ENCODE peak calls at places on chromosomes 7 and 10, in seven cellular contexts. L is NCI-H1694 treated with DMSO at 0.1 percent for 48 hours, D is NCI-H774, G is mesenteric fat pad, P is occipital lobe, J is GF-D8, U is bronchial epithelial cell. A is an unnamed sample.

GRCh38 chr10:69807122-69807521 is 5.4 kb downstream of the COL13A1 start:
- DNase-seq in J (no peak), U (peak; percentile 75), P (no peak), L (no peak), G (no peak), D (no peak), A (no peak)

GRCh38 chr10:69631566-69631965 is 1.5 kb downstream of the FAM241B start:
- DNase-seq in L (no peak), J (no peak), G (no peak), U (no peak), D (no peak), P (no peak), A (no peak)

GRCh38 chr10:22573820-22574569 is 140.4 kb downstream of the PIP4K2A start:
- DNase-seq in L (peak; percentile 28), J (no peak), U (peak; percentile 11), D (no peak), P (no peak), G (no peak), A (no peak)

GRCh38 chr10:17033529-17034250 is 95.9 kb downstream of the CUBN start:
- DNase-seq in P (no peak), U (no peak), G (no peak), L (no peak), J (peak; percentile 5), D (no peak), A (no peak)

GRCh38 chr7:96591900-96592676 is 117.6 kb downstream of the SEM1 start:
- DNase-seq in L (no peak), U (peak; percentile 22), J (no peak), G (no peak), D (peak; percentile 83), P (no peak), A (no peak)

GRCh38 chr7:85454904-85455303 is 268.0 kb upstream of the SEMA3D start:
- DNase-seq in G (no peak), J (no peak), L (no peak), P (no peak), U (no peak), D (no peak), A (no peak)

GRCh38 chr7:134645935-134646334 is 718 bp upstream of the BPGM start:
- DNase-seq in J (peak; percentile 15), P (no peak), U (peak; percentile 42), L (no peak), D (no peak), G (no peak), A (no peak)

GRCh38 chr10:132524443-132525285 is 12.9 kb upstream of the INPP5A start:
- DNase-seq in D (no peak), G (no peak), P (no peak), L (no peak), J (no peak), U (no peak), A (no peak)

GRCh38 chr10:133325392-133325760 is 11.3 kb downstream of the CALY start:
- DNase-seq in G (no peak), P (no peak), L (no peak), U (no peak), D (no peak), J (no peak), A (no peak)

GRCh38 chr10:132401396-132402168 is 4.6 kb downstream of the PWWP2B start:
- DNase-seq in P (no peak), G (no peak), J (no peak), U (no peak), D (no peak), L (no peak), A (no peak)

GRCh38 chr10:102334106-102334505 is 61.4 kb upstream of the NFKB2 start:
- DNase-seq in U (no peak), D (no peak), G (no peak), L (no peak), P (no peak), J (no peak), A (no peak)

GRCh38 chr7:122517576-122517975 is 181.3 kb downstream of the RNF133 start:
- DNase-seq in U (no peak), J (no peak), L (no peak), P (no peak), G (no peak), D (no peak), A (no peak)

GRCh38 chr7:1725199-1725701 is 55.2 kb downstream of the ELFN1 start:
- DNase-seq in G (no peak), U (peak; percentile 23), D (peak; percentile 82), L (peak; percentile 95), J (no peak), P (peak; percentile 45), A (no peak)

GRCh38 chr7:48875300-48875916 is 48.9 kb upstream of the CDC14C start:
- DNase-seq in G (no peak), J (no peak), U (peak; percentile 52), L (no peak), D (no peak), P (peak; percentile 12), A (no peak)

GRCh38 chr10:31036209-31036608 is 4.5 kb upstream of the ZNF438 start:
- DNase-seq in D (no peak), L (no peak), J (no peak), U (no peak), G (no peak), P (no peak), A (no peak)

GRCh38 chr7:98266840-98267239 is 14.6 kb upstream of the BRI3 start:
- DNase-seq in J (no peak), D (no peak), L (no peak), G (no peak), U (no peak), P (no peak), A (no peak)

GRCh38 chr7:33425385-33425784 is 296.0 kb downstream of the BBS9 start:
- DNase-seq in G (no peak), D (no peak), P (no peak), L (no peak), U (no peak), J (no peak), A (no peak)

GRCh38 chr10:63722537-63722936 is 201.3 kb downstream of the REEP3 start:
- DNase-seq in J (no peak), G (no peak), P (no peak), L (no peak), D (no peak), U (no peak), A (no peak)

GRCh38 chr10:91043173-91043910 is 122.5 kb upstream of the ANKRD1 start:
- DNase-seq in J (no peak), L (peak; percentile 85), D (no peak), P (no peak), U (peak; percentile 21), G (no peak), A (no peak)

GRCh38 chr10:75977146-75977545 is 545.7 kb downstream of the LRMDA start:
- DNase-seq in J (no peak), D (no peak), L (peak; percentile 89), U (no peak), G (no peak), P (no peak), A (no peak)

GRCh38 chr10:50426485-50426884 is 175.2 kb upstream of the ASAH2 start:
- DNase-seq in U (no peak), D (no peak), J (no peak), P (no peak), G (no peak), L (no peak), A (no peak)

GRCh38 chr7:116762951-116763350 is 91.0 kb downstream of the MET start:
- DNase-seq in P (no peak), D (no peak), U (no peak), G (no peak), L (no peak), J (no peak), A (no peak)

GRCh38 chr10:9848981-9849380 is 1168.7 kb upstream of the CELF2 start:
- DNase-seq in G (no peak), D (no peak), U (peak; percentile 69), L (no peak), P (no peak), J (no peak), A (no peak)

GRCh38 chr10:71856619-71857018 is 5.6 kb upstream of the PSAP start:
- DNase-seq in P (no peak), D (no peak), L (no peak), G (no peak), U (no peak), J (no peak), A (no peak)

GRCh38 chr7:150413640-150414081 is 34.5 kb downstream of the ZNF775 start:
- DNase-seq in G (peak; percentile 59), D (no peak), U (no peak), J (no peak), L (no peak), P (no peak), A (no peak)

GRCh38 chr7:25519962-25520562 is 291.8 kb upstream of the NPVF start:
- DNase-seq in G (no peak), D (no peak), J (no peak), L (no peak), U (no peak), P (no peak), A (no peak)

GRCh38 chr10:126972622-126973414 is 67.6 kb downstream of the DOCK1 start:
- DNase-seq in D (no peak), P (no peak), U (peak; percentile 77), L (no peak), J (no peak), G (no peak), A (no peak)

GRCh38 chr7:114789161-114789560 is 132.7 kb upstream of the MDFIC start:
- DNase-seq in P (no peak), D (no peak), G (no peak), U (peak; percentile 3), L (no peak), J (no peak), A (no peak)

GRCh38 chr7:82441916-82442478 is 1.6 kb downstream of the CACNA2D1 start:
- DNase-seq in L (peak; percentile 31), P (no peak), J (no peak), U (peak; percentile 52), D (peak; percentile 21), G (no peak), A (no peak)

GRCh38 chr7:87874066-87874465 is 2.1 kb downstream of the SLC25A40 start:
- DNase-seq in U (no peak), G (no peak), P (no peak), D (no peak), J (peak; percentile 97), L (no peak), A (no peak)

GRCh38 chr7:28078036-28078901 is 102.3 kb downstream of the JAZF1 start:
- DNase-seq in G (no peak), P (no peak), D (peak; percentile 21), J (peak; percentile 38), L (peak; percentile 37), U (peak; percentile 44), A (no peak)

GRCh38 chr7:105439174-105439893 is 50.6 kb upstream of the SRPK2 start:
- DNase-seq in U (peak; percentile 97), P (no peak), G (no peak), D (no peak), L (no peak), J (peak; percentile 19), A (no peak)

GRCh38 chr7:146948708-146949107 is 832.1 kb downstream of the CNTNAP2 start:
- DNase-seq in L (no peak), P (no peak), D (no peak), G (no peak), U (no peak), J (peak; percentile 86), A (no peak)

GRCh38 chr10:78410046-78410965 is 376.6 kb downstream of the RPS24 start:
- DNase-seq in J (no peak), D (no peak), U (no peak), L (no peak), G (peak; percentile 47), P (no peak), A (no peak)